ENCODE peak calls at places on chromosomes 13 and 19, in eight cellular contexts. One of them, this sample, is unnamed.

GRCh38 chr19:11092181-11092538 is 2.9 kb downstream of the LDLR start:
- DNase-seq in NCI-H2081: peak
- DNase-seq in PC-3: peak
- DNase-seq in neural crest cell: no peak
- DNase-seq in stimulated activated CD4-positive, alpha-beta T cell treated with anti-CD3 and anti-CD28 coated beads, Interleukin-12 subunit alpha, Interleukin-12 subunit beta, amount 100 ng/mL, for 48 hours: no peak
- DNase-seq in left cardiac atrium: no peak
- DNase-seq in CD4-positive, CD25-positive, alpha-beta regulatory T cell: peak
- DNase-seq in activated CD4-positive, alpha-beta T cell treated with anti-CD3 and anti-CD28 coated beads, Interleukin-2, amount 50 U/mL, for 48 hours: no peak
- DNase-seq in this sample: peak

GRCh38 chr19:53182202-53182601 is 11.0 kb downstream of the ZNF665 start:
- DNase-seq in NCI-H2081: no peak
- DNase-seq in PC-3: peak
- DNase-seq in neural crest cell: no peak
- DNase-seq in stimulated activated CD4-positive, alpha-beta T cell treated with anti-CD3 and anti-CD28 coated beads, Interleukin-12 subunit alpha, Interleukin-12 subunit beta, amount 100 ng/mL, for 48 hours: no peak
- DNase-seq in left cardiac atrium: no peak
- DNase-seq in CD4-positive, CD25-positive, alpha-beta regulatory T cell: no peak
- DNase-seq in activated CD4-positive, alpha-beta T cell treated with anti-CD3 and anti-CD28 coated beads, Interleukin-2, amount 50 U/mL, for 48 hours: no peak
- DNase-seq in this sample: no peak

GRCh38 chr19:35544110-35544802 is 1.2 kb upstream of the TMEM147 start:
- DNase-seq in NCI-H2081: no peak
- DNase-seq in PC-3: no peak
- DNase-seq in neural crest cell: no peak
- DNase-seq in stimulated activated CD4-positive, alpha-beta T cell treated with anti-CD3 and anti-CD28 coated beads, Interleukin-12 subunit alpha, Interleukin-12 subunit beta, amount 100 ng/mL, for 48 hours: no peak
- DNase-seq in left cardiac atrium: no peak
- DNase-seq in CD4-positive, CD25-positive, alpha-beta regulatory T cell: no peak
- DNase-seq in activated CD4-positive, alpha-beta T cell treated with anti-CD3 and anti-CD28 coated beads, Interleukin-2, amount 50 U/mL, for 48 hours: no peak
- DNase-seq in this sample: no peak

GRCh38 chr19:18663940-18664530 is 19.4 kb upstream of the CRTC1 start:
- DNase-seq in NCI-H2081: no peak
- DNase-seq in PC-3: no peak
- DNase-seq in neural crest cell: no peak
- DNase-seq in stimulated activated CD4-positive, alpha-beta T cell treated with anti-CD3 and anti-CD28 coated beads, Interleukin-12 subunit alpha, Interleukin-12 subunit beta, amount 100 ng/mL, for 48 hours: no peak
- DNase-seq in left cardiac atrium: no peak
- DNase-seq in CD4-positive, CD25-positive, alpha-beta regulatory T cell: peak
- DNase-seq in activated CD4-positive, alpha-beta T cell treated with anti-CD3 and anti-CD28 coated beads, Interleukin-2, amount 50 U/mL, for 48 hours: no peak
- DNase-seq in this sample: peak

GRCh38 chr19:44927746-44928145 is 13.3 kb downstream of the APOC1 start:
- DNase-seq in NCI-H2081: no peak
- DNase-seq in PC-3: no peak
- DNase-seq in neural crest cell: no peak
- DNase-seq in stimulated activated CD4-positive, alpha-beta T cell treated with anti-CD3 and anti-CD28 coated beads, Interleukin-12 subunit alpha, Interleukin-12 subunit beta, amount 100 ng/mL, for 48 hours: no peak
- DNase-seq in left cardiac atrium: no peak
- DNase-seq in CD4-positive, CD25-positive, alpha-beta regulatory T cell: no peak
- DNase-seq in activated CD4-positive, alpha-beta T cell treated with anti-CD3 and anti-CD28 coated beads, Interleukin-2, amount 50 U/mL, for 48 hours: no peak
- DNase-seq in this sample: no peak

GRCh38 chr13:20667857-20668256 is 35.6 kb upstream of the IL17D start:
- DNase-seq in NCI-H2081: no peak
- DNase-seq in PC-3: no peak
- DNase-seq in neural crest cell: no peak
- DNase-seq in stimulated activated CD4-positive, alpha-beta T cell treated with anti-CD3 and anti-CD28 coated beads, Interleukin-12 subunit alpha, Interleukin-12 subunit beta, amount 100 ng/mL, for 48 hours: no peak
- DNase-seq in left cardiac atrium: no peak
- DNase-seq in CD4-positive, CD25-positive, alpha-beta regulatory T cell: no peak
- DNase-seq in activated CD4-positive, alpha-beta T cell treated with anti-CD3 and anti-CD28 coated beads, Interleukin-2, amount 50 U/mL, for 48 hours: no peak
- DNase-seq in this sample: no peak

GRCh38 chr13:40109324-40109958 is 454.0 kb downstream of the COG6 start:
- DNase-seq in NCI-H2081: no peak
- DNase-seq in PC-3: peak
- DNase-seq in neural crest cell: no peak
- DNase-seq in stimulated activated CD4-positive, alpha-beta T cell treated with anti-CD3 and anti-CD28 coated beads, Interleukin-12 subunit alpha, Interleukin-12 subunit beta, amount 100 ng/mL, for 48 hours: no peak
- DNase-seq in left cardiac atrium: no peak
- DNase-seq in CD4-positive, CD25-positive, alpha-beta regulatory T cell: no peak
- DNase-seq in activated CD4-positive, alpha-beta T cell treated with anti-CD3 and anti-CD28 coated beads, Interleukin-2, amount 50 U/mL, for 48 hours: peak
- DNase-seq in this sample: no peak

GRCh38 chr13:71879129-71879535 is 12.1 kb upstream of the DACH1 start:
- DNase-seq in NCI-H2081: peak
- DNase-seq in PC-3: peak
- DNase-seq in neural crest cell: no peak
- DNase-seq in stimulated activated CD4-positive, alpha-beta T cell treated with anti-CD3 and anti-CD28 coated beads, Interleukin-12 subunit alpha, Interleukin-12 subunit beta, amount 100 ng/mL, for 48 hours: no peak
- DNase-seq in left cardiac atrium: no peak
- DNase-seq in CD4-positive, CD25-positive, alpha-beta regulatory T cell: peak
- DNase-seq in activated CD4-positive, alpha-beta T cell treated with anti-CD3 and anti-CD28 coated beads, Interleukin-2, amount 50 U/mL, for 48 hours: no peak
- DNase-seq in this sample: peak

GRCh38 chr13:44620057-44620456 is 43.9 kb upstream of the TSC22D1 start:
- DNase-seq in NCI-H2081: no peak
- DNase-seq in PC-3: peak
- DNase-seq in neural crest cell: no peak
- DNase-seq in stimulated activated CD4-positive, alpha-beta T cell treated with anti-CD3 and anti-CD28 coated beads, Interleukin-12 subunit alpha, Interleukin-12 subunit beta, amount 100 ng/mL, for 48 hours: no peak
- DNase-seq in left cardiac atrium: no peak
- DNase-seq in CD4-positive, CD25-positive, alpha-beta regulatory T cell: no peak
- DNase-seq in activated CD4-positive, alpha-beta T cell treated with anti-CD3 and anti-CD28 coated beads, Interleukin-2, amount 50 U/mL, for 48 hours: no peak
- DNase-seq in this sample: no peak

GRCh38 chr19:40023969-40024368 is 27.1 kb downstream of the ZNF546 start:
- DNase-seq in NCI-H2081: no peak
- DNase-seq in PC-3: no peak
- DNase-seq in neural crest cell: no peak
- DNase-seq in stimulated activated CD4-positive, alpha-beta T cell treated with anti-CD3 and anti-CD28 coated beads, Interleukin-12 subunit alpha, Interleukin-12 subunit beta, amount 100 ng/mL, for 48 hours: no peak
- DNase-seq in left cardiac atrium: no peak
- DNase-seq in CD4-positive, CD25-positive, alpha-beta regulatory T cell: no peak
- DNase-seq in activated CD4-positive, alpha-beta T cell treated with anti-CD3 and anti-CD28 coated beads, Interleukin-2, amount 50 U/mL, for 48 hours: no peak
- DNase-seq in this sample: no peak

GRCh38 chr19:44961821-44962220 is 6.6 kb downstream of the CLPTM1 start:
- DNase-seq in NCI-H2081: no peak
- DNase-seq in PC-3: no peak
- DNase-seq in neural crest cell: no peak
- DNase-seq in stimulated activated CD4-positive, alpha-beta T cell treated with anti-CD3 and anti-CD28 coated beads, Interleukin-12 subunit alpha, Interleukin-12 subunit beta, amount 100 ng/mL, for 48 hours: no peak
- DNase-seq in left cardiac atrium: no peak
- DNase-seq in CD4-positive, CD25-positive, alpha-beta regulatory T cell: no peak
- DNase-seq in activated CD4-positive, alpha-beta T cell treated with anti-CD3 and anti-CD28 coated beads, Interleukin-2, amount 50 U/mL, for 48 hours: no peak
- DNase-seq in this sample: no peak

GRCh38 chr19:8391274-8392016 is 1.3 kb downstream of the RAB11B start:
- DNase-seq in NCI-H2081: no peak
- DNase-seq in PC-3: no peak
- DNase-seq in neural crest cell: no peak
- DNase-seq in stimulated activated CD4-positive, alpha-beta T cell treated with anti-CD3 and anti-CD28 coated beads, Interleukin-12 subunit alpha, Interleukin-12 subunit beta, amount 100 ng/mL, for 48 hours: no peak
- DNase-seq in left cardiac atrium: peak
- DNase-seq in CD4-positive, CD25-positive, alpha-beta regulatory T cell: no peak
- DNase-seq in activated CD4-positive, alpha-beta T cell treated with anti-CD3 and anti-CD28 coated beads, Interleukin-2, amount 50 U/mL, for 48 hours: no peak
- DNase-seq in this sample: no peak

GRCh38 chr19:33639034-33639681 is 17.4 kb downstream of the CHST8 start:
- DNase-seq in NCI-H2081: peak
- DNase-seq in PC-3: no peak
- DNase-seq in neural crest cell: no peak
- DNase-seq in stimulated activated CD4-positive, alpha-beta T cell treated with anti-CD3 and anti-CD28 coated beads, Interleukin-12 subunit alpha, Interleukin-12 subunit beta, amount 100 ng/mL, for 48 hours: no peak
- DNase-seq in left cardiac atrium: no peak
- DNase-seq in CD4-positive, CD25-positive, alpha-beta regulatory T cell: no peak
- DNase-seq in activated CD4-positive, alpha-beta T cell treated with anti-CD3 and anti-CD28 coated beads, Interleukin-2, amount 50 U/mL, for 48 hours: no peak
- DNase-seq in this sample: no peak

GRCh38 chr13:25378528-25378927 is 6.8 kb downstream of the ATP8A2 start:
- DNase-seq in NCI-H2081: no peak
- DNase-seq in PC-3: no peak
- DNase-seq in neural crest cell: no peak
- DNase-seq in stimulated activated CD4-positive, alpha-beta T cell treated with anti-CD3 and anti-CD28 coated beads, Interleukin-12 subunit alpha, Interleukin-12 subunit beta, amount 100 ng/mL, for 48 hours: no peak
- DNase-seq in left cardiac atrium: no peak
- DNase-seq in CD4-positive, CD25-positive, alpha-beta regulatory T cell: no peak
- DNase-seq in activated CD4-positive, alpha-beta T cell treated with anti-CD3 and anti-CD28 coated beads, Interleukin-2, amount 50 U/mL, for 48 hours: no peak
- DNase-seq in this sample: no peak

GRCh38 chr19:28020631-28021315 is 1192.2 kb downstream of the UQCRFS1 start:
- DNase-seq in NCI-H2081: no peak
- DNase-seq in PC-3: no peak
- DNase-seq in neural crest cell: no peak
- DNase-seq in stimulated activated CD4-positive, alpha-beta T cell treated with anti-CD3 and anti-CD28 coated beads, Interleukin-12 subunit alpha, Interleukin-12 subunit beta, amount 100 ng/mL, for 48 hours: no peak
- DNase-seq in left cardiac atrium: no peak
- DNase-seq in CD4-positive, CD25-positive, alpha-beta regulatory T cell: no peak
- DNase-seq in activated CD4-positive, alpha-beta T cell treated with anti-CD3 and anti-CD28 coated beads, Interleukin-2, amount 50 U/mL, for 48 hours: no peak
- DNase-seq in this sample: no peak

GRCh38 chr19:13029893-13030292 is 34.6 kb downstream of the NFIX start:
- DNase-seq in NCI-H2081: no peak
- DNase-seq in PC-3: peak
- DNase-seq in neural crest cell: no peak
- DNase-seq in stimulated activated CD4-positive, alpha-beta T cell treated with anti-CD3 and anti-CD28 coated beads, Interleukin-12 subunit alpha, Interleukin-12 subunit beta, amount 100 ng/mL, for 48 hours: no peak
- DNase-seq in left cardiac atrium: no peak
- DNase-seq in CD4-positive, CD25-positive, alpha-beta regulatory T cell: peak
- DNase-seq in activated CD4-positive, alpha-beta T cell treated with anti-CD3 and anti-CD28 coated beads, Interleukin-2, amount 50 U/mL, for 48 hours: peak
- DNase-seq in this sample: no peak

GRCh38 chr13:73622375-73622774 is 511.8 kb downstream of the KLF12 start:
- DNase-seq in NCI-H2081: no peak
- DNase-seq in PC-3: no peak
- DNase-seq in neural crest cell: no peak
- DNase-seq in stimulated activated CD4-positive, alpha-beta T cell treated with anti-CD3 and anti-CD28 coated beads, Interleukin-12 subunit alpha, Interleukin-12 subunit beta, amount 100 ng/mL, for 48 hours: no peak
- DNase-seq in left cardiac atrium: no peak
- DNase-seq in CD4-positive, CD25-positive, alpha-beta regulatory T cell: no peak
- DNase-seq in activated CD4-positive, alpha-beta T cell treated with anti-CD3 and anti-CD28 coated beads, Interleukin-2, amount 50 U/mL, for 48 hours: no peak
- DNase-seq in this sample: no peak

GRCh38 chr19:45005787-45006186 is 4.5 kb downstream of the RELB start:
- DNase-seq in NCI-H2081: no peak
- DNase-seq in PC-3: no peak
- DNase-seq in neural crest cell: no peak
- DNase-seq in stimulated activated CD4-positive, alpha-beta T cell treated with anti-CD3 and anti-CD28 coated beads, Interleukin-12 subunit alpha, Interleukin-12 subunit beta, amount 100 ng/mL, for 48 hours: no peak
- DNase-seq in left cardiac atrium: no peak
- DNase-seq in CD4-positive, CD25-positive, alpha-beta regulatory T cell: no peak
- DNase-seq in activated CD4-positive, alpha-beta T cell treated with anti-CD3 and anti-CD28 coated beads, Interleukin-2, amount 50 U/mL, for 48 hours: no peak
- DNase-seq in this sample: no peak

GRCh38 chr13:113367020-113367560 is 3.2 kb upstream of the GRTP1 start:
- DNase-seq in NCI-H2081: no peak
- DNase-seq in PC-3: no peak
- DNase-seq in neural crest cell: no peak
- DNase-seq in stimulated activated CD4-positive, alpha-beta T cell treated with anti-CD3 and anti-CD28 coated beads, Interleukin-12 subunit alpha, Interleukin-12 subunit beta, amount 100 ng/mL, for 48 hours: no peak
- DNase-seq in left cardiac atrium: no peak
- DNase-seq in CD4-positive, CD25-positive, alpha-beta regulatory T cell: no peak
- DNase-seq in activated CD4-positive, alpha-beta T cell treated with anti-CD3 and anti-CD28 coated beads, Interleukin-2, amount 50 U/mL, for 48 hours: no peak
- DNase-seq in this sample: no peak

GRCh38 chr13:85140192-85140591 is 659.0 kb downstream of the SLITRK6 start:
- DNase-seq in NCI-H2081: no peak
- DNase-seq in PC-3: peak
- DNase-seq in neural crest cell: no peak
- DNase-seq in stimulated activated CD4-positive, alpha-beta T cell treated with anti-CD3 and anti-CD28 coated beads, Interleukin-12 subunit alpha, Interleukin-12 subunit beta, amount 100 ng/mL, for 48 hours: no peak
- DNase-seq in left cardiac atrium: no peak
- DNase-seq in CD4-positive, CD25-positive, alpha-beta regulatory T cell: no peak
- DNase-seq in activated CD4-positive, alpha-beta T cell treated with anti-CD3 and anti-CD28 coated beads, Interleukin-2, amount 50 U/mL, for 48 hours: no peak
- DNase-seq in this sample: no peak

GRCh38 chr19:4059493-4059880 is 7.2 kb downstream of the ZBTB7A start:
- DNase-seq in NCI-H2081: no peak
- DNase-seq in PC-3: no peak
- DNase-seq in neural crest cell: no peak
- DNase-seq in stimulated activated CD4-positive, alpha-beta T cell treated with anti-CD3 and anti-CD28 coated beads, Interleukin-12 subunit alpha, Interleukin-12 subunit beta, amount 100 ng/mL, for 48 hours: no peak
- DNase-seq in left cardiac atrium: no peak
- DNase-seq in CD4-positive, CD25-positive, alpha-beta regulatory T cell: no peak
- DNase-seq in activated CD4-positive, alpha-beta T cell treated with anti-CD3 and anti-CD28 coated beads, Interleukin-2, amount 50 U/mL, for 48 hours: no peak
- DNase-seq in this sample: no peak

GRCh38 chr13:90412980-90413379 is 934.5 kb upstream of the MIR17HG start:
- DNase-seq in NCI-H2081: no peak
- DNase-seq in PC-3: no peak
- DNase-seq in neural crest cell: no peak
- DNase-seq in stimulated activated CD4-positive, alpha-beta T cell treated with anti-CD3 and anti-CD28 coated beads, Interleukin-12 subunit alpha, Interleukin-12 subunit beta, amount 100 ng/mL, for 48 hours: no peak
- DNase-seq in left cardiac atrium: no peak
- DNase-seq in CD4-positive, CD25-positive, alpha-beta regulatory T cell: no peak
- DNase-seq in activated CD4-positive, alpha-beta T cell treated with anti-CD3 and anti-CD28 coated beads, Interleukin-2, amount 50 U/mL, for 48 hours: no peak
- DNase-seq in this sample: no peak

GRCh38 chr19:1411255-1412191 is 4.1 kb downstream of the DAZAP1 start:
- DNase-seq in NCI-H2081: peak
- DNase-seq in PC-3: no peak
- DNase-seq in neural crest cell: no peak
- DNase-seq in stimulated activated CD4-positive, alpha-beta T cell treated with anti-CD3 and anti-CD28 coated beads, Interleukin-12 subunit alpha, Interleukin-12 subunit beta, amount 100 ng/mL, for 48 hours: no peak
- DNase-seq in left cardiac atrium: peak
- DNase-seq in CD4-positive, CD25-positive, alpha-beta regulatory T cell: peak
- DNase-seq in activated CD4-positive, alpha-beta T cell treated with anti-CD3 and anti-CD28 coated beads, Interleukin-2, amount 50 U/mL, for 48 hours: peak
- DNase-seq in this sample: no peak

This sample was measured in naive thymus-derived CD4-positive, alpha-beta T cell.